ENCODE peak calls at places on chromosomes 16 and 17, in four cellular contexts. W, H, D and Y are unnamed samples.

GRCh38 chr17:32488177-32488542 is 1.4 kb downstream of the CDK5R1 start:
- DNase-seq in H (no peak), W (no peak), D (no peak), Y (no peak)

GRCh38 chr17:31416503-31416923 is 25.0 kb downstream of the RAB11FIP4 start:
- DNase-seq in H (no peak), D (no peak), W (no peak), Y (peak; percentile 83)

GRCh38 chr16:87828071-87828971 is 41.0 kb downstream of the SLC7A5 start:
- DNase-seq in D (no peak), W (peak; percentile 47), H (no peak), Y (no peak)

GRCh38 chr16:11297492-11298142 is 16.5 kb upstream of the PRM1 start:
- DNase-seq in D (peak; percentile 28), H (peak; percentile 54), W (peak; percentile 95), Y (peak; percentile 82)

GRCh38 chr17:59165933-59166342 is 10.4 kb downstream of the PRR11 start:
- DNase-seq in D (peak; percentile 70), H (peak; percentile 7), W (peak; percentile 80), Y (no peak)

GRCh38 chr16:74025-74424 is 1.6 kb upstream of the RHBDF1 start:
- DNase-seq in D (no peak), W (no peak), H (no peak), Y (no peak)

GRCh38 chr17:7307686-7308624 is 527 bp downstream of the EIF5A start:
- DNase-seq in W (peak; percentile 64), H (peak; percentile 56), D (peak; percentile 57), Y (peak; percentile 65)

GRCh38 chr16:15874745-15875314 is 13.6 kb downstream of the CEP20 start:
- DNase-seq in H (no peak), D (peak; percentile 76), W (peak; percentile 24), Y (peak; percentile 69)

GRCh38 chr17:82822281-82822680 is 17.5 kb downstream of the ZNF750 start:
- DNase-seq in H (no peak), D (no peak), W (no peak), Y (no peak)

GRCh38 chr16:4689091-4689671 is 4.2 kb upstream of the NUDT16L1 start:
- DNase-seq in H (no peak), W (no peak), D (no peak), Y (peak; percentile 38)

GRCh38 chr16:73149329-73149728 is 101.4 kb upstream of the ZFHX3 start:
- DNase-seq in W (no peak), H (no peak), D (no peak), Y (no peak)

GRCh38 chr16:53055603-53056527 is 1.1 kb downstream of the CHD9 start:
- DNase-seq in W (peak; percentile 86), D (peak; percentile 67), H (no peak), Y (peak; percentile 93)

GRCh38 chr17:48490391-48491026 is 40.3 kb downstream of the HOXB1 start:
- DNase-seq in H (no peak), D (no peak), W (peak; percentile 47), Y (peak; percentile 46)

GRCh38 chr17:63641678-63642077 is 19.5 kb downstream of the MAP3K3 start:
- DNase-seq in H (no peak), D (no peak), W (peak; percentile 70), Y (no peak)

GRCh38 chr17:56096026-56096807 is 57.1 kb upstream of the ANKFN1 start:
- DNase-seq in W (no peak), H (no peak), D (peak; percentile 9), Y (no peak)